ENCODE peak calls at places on chromosome 2, in seven cellular contexts. J is GM12865; G is HFF-Myc; W is NCI-H1092; O is SHP77; R is stimulated activated CD8-positive, alpha-beta memory T cell treated with anti-CD3 and anti-CD28 coated beads, Interleukin-4, amount 100 ng/mL, for 48 hours; U is iris pigment epithelial cell. E is an unnamed sample.

GRCh38 chr2:127400533-127400896 is 12.7 kb upstream of the MAP3K2 start:
- DNase-seq in J (no peak), R (no peak), U (no peak), O (no peak), W (no peak), G (no peak), E (no peak)

GRCh38 chr2:195037072-195037471 is 620.0 kb upstream of the SLC39A10 start:
- DNase-seq in G (no peak), W (no peak), R (no peak), O (no peak), J (no peak), U (no peak), E (no peak)

GRCh38 chr2:237687666-237688065 is 60.3 kb downstream of the LRRFIP1 start:
- DNase-seq in U (peak), O (no peak), G (peak), R (peak), J (peak), W (no peak), E (peak)

GRCh38 chr2:26136431-26136830 is 36.5 kb upstream of the GAREM2 start:
- DNase-seq in R (no peak), W (no peak), O (no peak), U (no peak), J (no peak), G (no peak), E (no peak)

GRCh38 chr2:46164581-46165301 is 132.5 kb upstream of the EPAS1 start:
- DNase-seq in G (peak), O (no peak), R (no peak), J (no peak), U (peak), W (no peak), E (peak)

GRCh38 chr2:95359035-95359434 is 43.5 kb upstream of the FAHD2A start:
- DNase-seq in W (no peak), J (no peak), G (no peak), O (no peak), R (no peak), U (peak), E (no peak)

GRCh38 chr2:42936632-42936996 is 144.2 kb upstream of the HAAO start:
- DNase-seq in J (no peak), G (no peak), O (no peak), W (no peak), R (no peak), U (no peak), E (no peak)

GRCh38 chr2:19900536-19901200 is 1.1 kb downstream of the TTC32 start:
- DNase-seq in W (no peak), R (no peak), O (no peak), U (peak), J (peak), G (no peak), E (no peak)

GRCh38 chr2:72864500-72864899 is 22.7 kb upstream of the SPR start:
- DNase-seq in R (no peak), G (no peak), U (peak), O (no peak), J (peak), W (no peak), E (no peak)

GRCh38 chr2:185239491-185239890 is 499.1 kb upstream of the FSIP2 start:
- DNase-seq in U (no peak), O (no peak), W (no peak), J (no peak), R (no peak), G (no peak), E (no peak)